ENCODE peak calls at places on chromosomes 6 and 20, in ten cellular contexts. One of them, this sample, is unnamed.

GRCh38 chr20:1338096-1338495 is 9.2 kb upstream of the SDCBP2 start:
- DNase-seq in central memory CD4-positive, alpha-beta T cell: no peak
- DNase-seq in Calu3: no peak
- DNase-seq in stimulated activated CD4-positive, alpha-beta T cell treated with anti-CD3 and anti-CD28 coated beads, Interleukin-2, amount 100 ng/mL, for 24 hours: no peak
- DNase-seq in AML-193: no peak
- DNase-seq in OCI-M1: no peak
- DNase-seq in neuronal stem cell: no peak
- DNase-seq in Daoy: no peak
- DNase-seq in EL: no peak
- DNase-seq in cardiac muscle cell: no peak
- DNase-seq in this sample: no peak

GRCh38 chr6:19929312-19929711 is 92.1 kb downstream of the ID4 start:
- DNase-seq in central memory CD4-positive, alpha-beta T cell: no peak
- DNase-seq in Calu3: no peak
- DNase-seq in stimulated activated CD4-positive, alpha-beta T cell treated with anti-CD3 and anti-CD28 coated beads, Interleukin-2, amount 100 ng/mL, for 24 hours: no peak
- DNase-seq in AML-193: no peak
- DNase-seq in OCI-M1: no peak
- DNase-seq in neuronal stem cell: peak
- DNase-seq in Daoy: no peak
- DNase-seq in EL: no peak
- DNase-seq in cardiac muscle cell: no peak
- DNase-seq in this sample: no peak

GRCh38 chr6:34355889-34356288 is 36.6 kb downstream of the NUDT3 start:
- DNase-seq in central memory CD4-positive, alpha-beta T cell: no peak
- DNase-seq in Calu3: no peak
- DNase-seq in stimulated activated CD4-positive, alpha-beta T cell treated with anti-CD3 and anti-CD28 coated beads, Interleukin-2, amount 100 ng/mL, for 24 hours: no peak
- DNase-seq in AML-193: no peak
- DNase-seq in OCI-M1: no peak
- DNase-seq in neuronal stem cell: no peak
- DNase-seq in Daoy: no peak
- DNase-seq in EL: no peak
- DNase-seq in cardiac muscle cell: no peak
- DNase-seq in this sample: no peak

GRCh38 chr6:304833-305370 is 12.6 kb downstream of the DUSP22 start:
- DNase-seq in central memory CD4-positive, alpha-beta T cell: no peak
- DNase-seq in Calu3: no peak
- DNase-seq in stimulated activated CD4-positive, alpha-beta T cell treated with anti-CD3 and anti-CD28 coated beads, Interleukin-2, amount 100 ng/mL, for 24 hours: no peak
- DNase-seq in AML-193: no peak
- DNase-seq in OCI-M1: no peak
- DNase-seq in neuronal stem cell: no peak
- DNase-seq in Daoy: no peak
- DNase-seq in EL: no peak
- DNase-seq in cardiac muscle cell: no peak
- DNase-seq in this sample: no peak

GRCh38 chr6:139016337-139017213 is 12.0 kb upstream of the ABRACL start:
- DNase-seq in central memory CD4-positive, alpha-beta T cell: no peak
- DNase-seq in Calu3: no peak
- DNase-seq in stimulated activated CD4-positive, alpha-beta T cell treated with anti-CD3 and anti-CD28 coated beads, Interleukin-2, amount 100 ng/mL, for 24 hours: no peak
- DNase-seq in AML-193: peak
- DNase-seq in OCI-M1: peak
- DNase-seq in neuronal stem cell: no peak
- DNase-seq in Daoy: no peak
- DNase-seq in EL: no peak
- DNase-seq in cardiac muscle cell: peak
- DNase-seq in this sample: peak

GRCh38 chr6:43493833-43494232 is 16.3 kb downstream of the LRRC73 start:
- DNase-seq in central memory CD4-positive, alpha-beta T cell: no peak
- DNase-seq in Calu3: no peak
- DNase-seq in stimulated activated CD4-positive, alpha-beta T cell treated with anti-CD3 and anti-CD28 coated beads, Interleukin-2, amount 100 ng/mL, for 24 hours: no peak
- DNase-seq in AML-193: no peak
- DNase-seq in OCI-M1: no peak
- DNase-seq in neuronal stem cell: no peak
- DNase-seq in Daoy: no peak
- DNase-seq in EL: no peak
- DNase-seq in cardiac muscle cell: no peak
- DNase-seq in this sample: no peak

GRCh38 chr6:166317261-166318212 is 9.3 kb upstream of the PRR18 start:
- DNase-seq in central memory CD4-positive, alpha-beta T cell: no peak
- DNase-seq in Calu3: no peak
- DNase-seq in stimulated activated CD4-positive, alpha-beta T cell treated with anti-CD3 and anti-CD28 coated beads, Interleukin-2, amount 100 ng/mL, for 24 hours: no peak
- DNase-seq in AML-193: no peak
- DNase-seq in OCI-M1: no peak
- DNase-seq in neuronal stem cell: no peak
- DNase-seq in Daoy: no peak
- DNase-seq in EL: no peak
- DNase-seq in cardiac muscle cell: no peak
- DNase-seq in this sample: no peak

GRCh38 chr20:47825011-47825762 is 39.9 kb upstream of the SULF2 start:
- DNase-seq in central memory CD4-positive, alpha-beta T cell: no peak
- DNase-seq in Calu3: no peak
- DNase-seq in stimulated activated CD4-positive, alpha-beta T cell treated with anti-CD3 and anti-CD28 coated beads, Interleukin-2, amount 100 ng/mL, for 24 hours: no peak
- DNase-seq in AML-193: no peak
- DNase-seq in OCI-M1: no peak
- DNase-seq in neuronal stem cell: no peak
- DNase-seq in Daoy: no peak
- DNase-seq in EL: no peak
- DNase-seq in cardiac muscle cell: no peak
- DNase-seq in this sample: no peak

GRCh38 chr20:58688414-58688813 is 4.2 kb upstream of the NPEPL1 start:
- DNase-seq in central memory CD4-positive, alpha-beta T cell: no peak
- DNase-seq in Calu3: no peak
- DNase-seq in stimulated activated CD4-positive, alpha-beta T cell treated with anti-CD3 and anti-CD28 coated beads, Interleukin-2, amount 100 ng/mL, for 24 hours: no peak
- DNase-seq in AML-193: no peak
- DNase-seq in OCI-M1: no peak
- DNase-seq in neuronal stem cell: no peak
- DNase-seq in Daoy: no peak
- DNase-seq in EL: no peak
- DNase-seq in cardiac muscle cell: no peak
- DNase-seq in this sample: no peak

GRCh38 chr6:124056884-124057283 is 253.2 kb downstream of the NKAIN2 start:
- DNase-seq in central memory CD4-positive, alpha-beta T cell: no peak
- DNase-seq in Calu3: no peak
- DNase-seq in stimulated activated CD4-positive, alpha-beta T cell treated with anti-CD3 and anti-CD28 coated beads, Interleukin-2, amount 100 ng/mL, for 24 hours: no peak
- DNase-seq in AML-193: no peak
- DNase-seq in OCI-M1: peak
- DNase-seq in neuronal stem cell: no peak
- DNase-seq in Daoy: no peak
- DNase-seq in EL: no peak
- DNase-seq in cardiac muscle cell: no peak
- DNase-seq in this sample: no peak

GRCh38 chr20:46622125-46622524 is 29.1 kb downstream of the SLC13A3 start:
- DNase-seq in central memory CD4-positive, alpha-beta T cell: no peak
- DNase-seq in Calu3: no peak
- DNase-seq in stimulated activated CD4-positive, alpha-beta T cell treated with anti-CD3 and anti-CD28 coated beads, Interleukin-2, amount 100 ng/mL, for 24 hours: no peak
- DNase-seq in AML-193: no peak
- DNase-seq in OCI-M1: no peak
- DNase-seq in neuronal stem cell: peak
- DNase-seq in Daoy: no peak
- DNase-seq in EL: no peak
- DNase-seq in cardiac muscle cell: no peak
- DNase-seq in this sample: no peak

GRCh38 chr6:14110001-14110818 is 7.4 kb upstream of the CD83 start:
- DNase-seq in central memory CD4-positive, alpha-beta T cell: no peak
- DNase-seq in Calu3: no peak
- DNase-seq in stimulated activated CD4-positive, alpha-beta T cell treated with anti-CD3 and anti-CD28 coated beads, Interleukin-2, amount 100 ng/mL, for 24 hours: peak
- DNase-seq in AML-193: no peak
- DNase-seq in OCI-M1: no peak
- DNase-seq in neuronal stem cell: no peak
- DNase-seq in Daoy: no peak
- DNase-seq in EL: no peak
- DNase-seq in cardiac muscle cell: no peak
- DNase-seq in this sample: no peak

GRCh38 chr20:17161661-17162410 is 65.0 kb upstream of the PCSK2 start:
- DNase-seq in central memory CD4-positive, alpha-beta T cell: no peak
- DNase-seq in Calu3: no peak
- DNase-seq in stimulated activated CD4-positive, alpha-beta T cell treated with anti-CD3 and anti-CD28 coated beads, Interleukin-2, amount 100 ng/mL, for 24 hours: no peak
- DNase-seq in AML-193: no peak
- DNase-seq in OCI-M1: peak
- DNase-seq in neuronal stem cell: no peak
- DNase-seq in Daoy: no peak
- DNase-seq in EL: no peak
- DNase-seq in cardiac muscle cell: no peak
- DNase-seq in this sample: no peak

GRCh38 chr6:33633462-33634158 is 12.5 kb downstream of the ITPR3 start:
- DNase-seq in central memory CD4-positive, alpha-beta T cell: peak
- DNase-seq in Calu3: peak
- DNase-seq in stimulated activated CD4-positive, alpha-beta T cell treated with anti-CD3 and anti-CD28 coated beads, Interleukin-2, amount 100 ng/mL, for 24 hours: peak
- DNase-seq in AML-193: no peak
- DNase-seq in OCI-M1: peak
- DNase-seq in neuronal stem cell: no peak
- DNase-seq in Daoy: peak
- DNase-seq in EL: peak
- DNase-seq in cardiac muscle cell: peak
- DNase-seq in this sample: peak

GRCh38 chr20:9235518-9235917 is 166.6 kb downstream of the PLCB4 start:
- DNase-seq in central memory CD4-positive, alpha-beta T cell: no peak
- DNase-seq in Calu3: no peak
- DNase-seq in stimulated activated CD4-positive, alpha-beta T cell treated with anti-CD3 and anti-CD28 coated beads, Interleukin-2, amount 100 ng/mL, for 24 hours: no peak
- DNase-seq in AML-193: no peak
- DNase-seq in OCI-M1: no peak
- DNase-seq in neuronal stem cell: no peak
- DNase-seq in Daoy: peak
- DNase-seq in EL: peak
- DNase-seq in cardiac muscle cell: peak
- DNase-seq in this sample: no peak

GRCh38 chr20:7348253-7348652 is 580.8 kb downstream of the BMP2 start:
- DNase-seq in central memory CD4-positive, alpha-beta T cell: no peak
- DNase-seq in Calu3: no peak
- DNase-seq in stimulated activated CD4-positive, alpha-beta T cell treated with anti-CD3 and anti-CD28 coated beads, Interleukin-2, amount 100 ng/mL, for 24 hours: no peak
- DNase-seq in AML-193: no peak
- DNase-seq in OCI-M1: no peak
- DNase-seq in neuronal stem cell: no peak
- DNase-seq in Daoy: no peak
- DNase-seq in EL: no peak
- DNase-seq in cardiac muscle cell: no peak
- DNase-seq in this sample: no peak

GRCh38 chr6:19849196-19849595 is 12.0 kb downstream of the ID4 start:
- DNase-seq in central memory CD4-positive, alpha-beta T cell: no peak
- DNase-seq in Calu3: no peak
- DNase-seq in stimulated activated CD4-positive, alpha-beta T cell treated with anti-CD3 and anti-CD28 coated beads, Interleukin-2, amount 100 ng/mL, for 24 hours: no peak
- DNase-seq in AML-193: no peak
- DNase-seq in OCI-M1: no peak
- DNase-seq in neuronal stem cell: no peak
- DNase-seq in Daoy: no peak
- DNase-seq in EL: no peak
- DNase-seq in cardiac muscle cell: no peak
- DNase-seq in this sample: no peak

This sample was measured in NB4.